ENCODE peak calls at places on chromosomes 1 and 21, in four cellular contexts. One of them, this sample, is unnamed.

GRCh38 chr1:156461781-156462647 is 38.6 kb downstream of the MEF2D start:
- DNase-seq in left ventricle myocardium inferior: no peak
- DNase-seq in AG09309: no peak
- DNase-seq in CD8-positive, alpha-beta T cell: no peak
- DNase-seq in this sample: no peak

GRCh38 chr1:56502700-56503245 is 76.6 kb downstream of the PLPP3 start:
- DNase-seq in left ventricle myocardium inferior: no peak
- DNase-seq in AG09309: peak
- DNase-seq in CD8-positive, alpha-beta T cell: no peak
- DNase-seq in this sample: peak

GRCh38 chr1:207762622-207763021 is 10.8 kb downstream of the CD46 start:
- DNase-seq in left ventricle myocardium inferior: no peak
- DNase-seq in AG09309: no peak
- DNase-seq in CD8-positive, alpha-beta T cell: no peak
- DNase-seq in this sample: no peak

GRCh38 chr1:91730781-91731732 is 154.9 kb downstream of the TGFBR3 start:
- DNase-seq in left ventricle myocardium inferior: peak
- DNase-seq in AG09309: peak
- DNase-seq in CD8-positive, alpha-beta T cell: no peak
- DNase-seq in this sample: peak

GRCh38 chr1:17427696-17428660 is 11.5 kb downstream of the RCC2 start:
- DNase-seq in left ventricle myocardium inferior: no peak
- DNase-seq in AG09309: no peak
- DNase-seq in CD8-positive, alpha-beta T cell: no peak
- DNase-seq in this sample: no peak

GRCh38 chr1:227938911-227939790 is 8.6 kb downstream of the WNT9A start:
- DNase-seq in left ventricle myocardium inferior: no peak
- DNase-seq in AG09309: no peak
- DNase-seq in CD8-positive, alpha-beta T cell: no peak
- DNase-seq in this sample: no peak

GRCh38 chr1:41495171-41495948 is 10.9 kb upstream of the EDN2 start:
- DNase-seq in left ventricle myocardium inferior: peak
- DNase-seq in AG09309: no peak
- DNase-seq in CD8-positive, alpha-beta T cell: no peak
- DNase-seq in this sample: peak

GRCh38 chr1:232904566-232904965 is 45.8 kb upstream of the NTPCR start:
- DNase-seq in left ventricle myocardium inferior: no peak
- DNase-seq in AG09309: peak
- DNase-seq in CD8-positive, alpha-beta T cell: no peak
- DNase-seq in this sample: peak

GRCh38 chr1:230073371-230074035 is 6.5 kb downstream of the GALNT2 start:
- DNase-seq in left ventricle myocardium inferior: no peak
- DNase-seq in AG09309: no peak
- DNase-seq in CD8-positive, alpha-beta T cell: no peak
- DNase-seq in this sample: peak

GRCh38 chr1:168906367-168906766 is 177.4 kb upstream of the DPT start:
- DNase-seq in left ventricle myocardium inferior: no peak
- DNase-seq in AG09309: no peak
- DNase-seq in CD8-positive, alpha-beta T cell: no peak
- DNase-seq in this sample: no peak

GRCh38 chr1:27338751-27339150 is 3.1 kb upstream of the SYTL1 start:
- DNase-seq in left ventricle myocardium inferior: no peak
- DNase-seq in AG09309: no peak
- DNase-seq in CD8-positive, alpha-beta T cell: no peak
- DNase-seq in this sample: no peak

GRCh38 chr1:10399487-10399917 is 638 bp downstream of the PGD start:
- DNase-seq in left ventricle myocardium inferior: peak
- DNase-seq in AG09309: no peak
- DNase-seq in CD8-positive, alpha-beta T cell: no peak
- DNase-seq in this sample: peak

GRCh38 chr1:208203848-208204609 is 40.2 kb downstream of the PLXNA2 start:
- DNase-seq in left ventricle myocardium inferior: no peak
- DNase-seq in AG09309: no peak
- DNase-seq in CD8-positive, alpha-beta T cell: no peak
- DNase-seq in this sample: peak

GRCh38 chr1:178529364-178530036 is 16.6 kb downstream of the TEX35 start:
- DNase-seq in left ventricle myocardium inferior: no peak
- DNase-seq in AG09309: no peak
- DNase-seq in CD8-positive, alpha-beta T cell: no peak
- DNase-seq in this sample: no peak

GRCh38 chr1:244060691-244061090 is 9.6 kb downstream of the ZBTB18 start:
- DNase-seq in left ventricle myocardium inferior: no peak
- DNase-seq in AG09309: no peak
- DNase-seq in CD8-positive, alpha-beta T cell: no peak
- DNase-seq in this sample: no peak

GRCh38 chr1:47324682-47325081 is 8.9 kb upstream of the CMPK1 start:
- DNase-seq in left ventricle myocardium inferior: no peak
- DNase-seq in AG09309: no peak
- DNase-seq in CD8-positive, alpha-beta T cell: no peak
- DNase-seq in this sample: no peak

GRCh38 chr1:186531561-186532165 is 70.7 kb upstream of the PDC start:
- DNase-seq in left ventricle myocardium inferior: no peak
- DNase-seq in AG09309: no peak
- DNase-seq in CD8-positive, alpha-beta T cell: no peak
- DNase-seq in this sample: peak

GRCh38 chr1:227546055-227546454 is 17.3 kb upstream of the ZNF678 start:
- DNase-seq in left ventricle myocardium inferior: no peak
- DNase-seq in AG09309: no peak
- DNase-seq in CD8-positive, alpha-beta T cell: no peak
- DNase-seq in this sample: no peak

GRCh38 chr21:28975401-28975800 is 17.3 kb downstream of the LTN1 start:
- DNase-seq in left ventricle myocardium inferior: no peak
- DNase-seq in AG09309: peak
- DNase-seq in CD8-positive, alpha-beta T cell: no peak
- DNase-seq in this sample: peak

GRCh38 chr1:167090289-167090942 is at the start of gene GPA33:
- DNase-seq in left ventricle myocardium inferior: no peak
- DNase-seq in AG09309: no peak
- DNase-seq in CD8-positive, alpha-beta T cell: peak
- DNase-seq in this sample: no peak

GRCh38 chr1:97108200-97108599 is 386.6 kb downstream of the PTBP2 start:
- DNase-seq in left ventricle myocardium inferior: no peak
- DNase-seq in AG09309: no peak
- DNase-seq in CD8-positive, alpha-beta T cell: no peak
- DNase-seq in this sample: no peak

GRCh38 chr1:45785583-45785982 is 17.8 kb upstream of the MAST2 start:
- DNase-seq in left ventricle myocardium inferior: no peak
- DNase-seq in AG09309: no peak
- DNase-seq in CD8-positive, alpha-beta T cell: peak
- DNase-seq in this sample: no peak

GRCh38 chr1:226250511-226250910 is 27.0 kb downstream of the MIXL1 start:
- DNase-seq in left ventricle myocardium inferior: no peak
- DNase-seq in AG09309: no peak
- DNase-seq in CD8-positive, alpha-beta T cell: no peak
- DNase-seq in this sample: no peak
- H3K4me3 ChIP-seq in left ventricle myocardium inferior: no peak
- H3K4me3 ChIP-seq in AG09309: no peak
- H3K4me3 ChIP-seq in CD8-positive, alpha-beta T cell: no peak
- H3K4me3 ChIP-seq in this sample: no peak

GRCh38 chr1:52695627-52696026 is 2.5 kb downstream of the COA7 start:
- DNase-seq in left ventricle myocardium inferior: no peak
- DNase-seq in AG09309: no peak
- DNase-seq in CD8-positive, alpha-beta T cell: no peak
- DNase-seq in this sample: no peak
- TF ChIP-seq CTCF in left ventricle myocardium inferior: no peak
- TF ChIP-seq CTCF in AG09309: no peak
- TF ChIP-seq CTCF in CD8-positive, alpha-beta T cell: no peak
- TF ChIP-seq CTCF in this sample: no peak

DNA sequence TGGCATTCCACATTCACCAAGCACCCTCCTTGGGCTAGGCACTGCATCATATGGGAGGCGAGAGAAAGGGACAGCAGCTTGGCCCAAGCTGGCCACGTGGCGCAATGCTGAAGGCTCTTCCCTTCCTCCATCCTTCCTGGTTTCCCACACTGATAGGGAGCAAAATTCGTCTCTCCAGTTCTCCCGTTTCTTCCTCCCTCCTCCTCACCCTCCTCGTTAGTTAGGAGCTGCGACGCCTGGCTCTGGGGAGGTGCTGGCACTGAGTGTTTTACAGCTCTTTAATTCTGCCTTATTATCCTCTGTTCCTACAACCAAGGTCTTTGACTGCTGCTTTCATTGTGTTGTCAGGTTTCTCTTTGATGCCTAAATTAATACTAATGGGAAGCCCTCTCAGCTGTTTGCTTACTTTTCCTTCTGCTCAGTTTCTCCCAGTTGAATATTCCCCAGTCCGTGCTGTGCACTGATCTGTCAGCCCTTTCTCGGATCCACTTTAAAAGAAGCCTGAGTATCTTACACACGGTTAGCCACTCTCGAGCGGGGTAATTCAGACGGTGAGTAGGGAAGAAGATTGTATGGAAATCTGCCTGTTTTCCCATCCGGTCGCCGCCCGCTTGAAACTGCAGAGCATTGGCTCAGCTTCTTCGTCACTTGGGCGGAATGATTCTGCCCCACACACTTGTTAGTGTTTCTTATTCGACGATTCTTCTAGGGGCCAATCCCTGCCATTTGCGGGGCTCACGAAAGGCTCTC is 56.2 kb upstream of the SMYD2 start:
- DNase-seq in left ventricle myocardium inferior: no peak
- DNase-seq in AG09309: no peak
- DNase-seq in CD8-positive, alpha-beta T cell: no peak
- DNase-seq in this sample: peak
- H3K4me3 ChIP-seq in left ventricle myocardium inferior: peak
- H3K4me3 ChIP-seq in AG09309: peak
- H3K4me3 ChIP-seq in CD8-positive, alpha-beta T cell: no peak
- H3K4me3 ChIP-seq in this sample: peak

GRCh38 chr1:247613405-247613804 is 8.0 kb downstream of the OR2G3 start:
- DNase-seq in left ventricle myocardium inferior: no peak
- DNase-seq in AG09309: no peak
- DNase-seq in CD8-positive, alpha-beta T cell: no peak
- DNase-seq in this sample: no peak
- TF ChIP-seq CTCF in left ventricle myocardium inferior: no peak
- TF ChIP-seq CTCF in AG09309: no peak
- TF ChIP-seq CTCF in CD8-positive, alpha-beta T cell: no peak
- TF ChIP-seq CTCF in this sample: no peak

GRCh38 chr21:45555557-45556301 is 13.5 kb upstream of the SLC19A1 start:
- DNase-seq in left ventricle myocardium inferior: peak
- DNase-seq in AG09309: peak
- DNase-seq in CD8-positive, alpha-beta T cell: peak
- DNase-seq in this sample: peak

GRCh38 chr21:45557611-45558043 is 15.4 kb upstream of the SLC19A1 start:
- DNase-seq in left ventricle myocardium inferior: no peak
- DNase-seq in AG09309: no peak
- DNase-seq in CD8-positive, alpha-beta T cell: no peak
- DNase-seq in this sample: no peak

GRCh38 chr21:45555251-45555556 is 13.0 kb upstream of the SLC19A1 start:
- DNase-seq in left ventricle myocardium inferior: no peak
- DNase-seq in AG09309: no peak
- DNase-seq in CD8-positive, alpha-beta T cell: no peak
- DNase-seq in this sample: no peak

GRCh38 chr21:45556645-45557601 is 14.7 kb upstream of the SLC19A1 start:
- DNase-seq in left ventricle myocardium inferior: peak
- DNase-seq in AG09309: no peak
- DNase-seq in CD8-positive, alpha-beta T cell: no peak
- DNase-seq in this sample: no peak

GRCh38 chr21:45556302-45556644 is 14.0 kb upstream of the SLC19A1 start:
- DNase-seq in left ventricle myocardium inferior: no peak
- DNase-seq in AG09309: no peak
- DNase-seq in CD8-positive, alpha-beta T cell: no peak
- DNase-seq in this sample: no peak
- H3K4me3 ChIP-seq in left ventricle myocardium inferior: peak
- H3K4me3 ChIP-seq in AG09309: peak
- H3K4me3 ChIP-seq in CD8-positive, alpha-beta T cell: no peak
- H3K4me3 ChIP-seq in this sample: no peak

GRCh38 chr1:157585984-157586383 is 11.9 kb downstream of the FCRL4 start:
- DNase-seq in left ventricle myocardium inferior: no peak
- DNase-seq in AG09309: no peak
- DNase-seq in CD8-positive, alpha-beta T cell: no peak
- DNase-seq in this sample: no peak
- TF ChIP-seq CTCF in left ventricle myocardium inferior: no peak
- TF ChIP-seq CTCF in AG09309: no peak
- TF ChIP-seq CTCF in CD8-positive, alpha-beta T cell: no peak
- TF ChIP-seq CTCF in this sample: no peak

This sample was measured in choroid plexus epithelial cell.